ENCODE peak calls at places on chromosome 4, in seven cellular contexts. I, T, Y, V, D, W and R are unnamed samples.

GRCh38 chr4:148397006-148397673 is 45.1 kb downstream of the NR3C2 start:
- DNase-seq in I (peak), T (no peak), Y (no peak), V (no peak), D (no peak), W (no peak), R (no peak)

GRCh38 chr4:75555294-75556164 is at the start of gene ODAPH:
- DNase-seq in I (no peak), T (no peak), Y (peak), V (no peak), D (no peak), W (no peak), R (no peak)

GRCh38 chr4:38106301-38106700 is 146.1 kb downstream of the PTTG2 start:
- DNase-seq in I (no peak), T (no peak), Y (no peak), V (no peak), D (no peak), W (no peak), R (no peak)

GRCh38 chr4:1176398-1177273 is 4.3 kb upstream of the SPON2 start:
- DNase-seq in I (no peak), T (no peak), Y (no peak), V (no peak), D (no peak), W (no peak), R (no peak)

GRCh38 chr4:15233626-15234025 is 194.2 kb upstream of the C1QTNF7 start:
- DNase-seq in I (no peak), T (no peak), Y (no peak), V (no peak), D (no peak), W (no peak), R (no peak)

GRCh38 chr4:23039813-23040212 is 347.1 kb downstream of the GBA3 start:
- DNase-seq in I (no peak), T (no peak), Y (no peak), V (no peak), D (no peak), W (no peak), R (no peak)

GRCh38 chr4:61520688-61521160 is 320.6 kb downstream of the ADGRL3 start:
- DNase-seq in I (no peak), T (no peak), Y (no peak), V (no peak), D (no peak), W (peak), R (no peak)

GRCh38 chr4:41525129-41525528 is 12.8 kb upstream of the LIMCH1 start:
- DNase-seq in I (peak), T (no peak), Y (peak), V (no peak), D (no peak), W (no peak), R (no peak)

GRCh38 chr4:15130441-15130840 is 128.2 kb downstream of the CPEB2 start:
- DNase-seq in I (no peak), T (no peak), Y (no peak), V (no peak), D (no peak), W (no peak), R (no peak)

GRCh38 chr4:8323947-8324555 is 54.5 kb downstream of the HTRA3 start:
- DNase-seq in I (peak), T (no peak), Y (no peak), V (peak), D (peak), W (peak), R (no peak)

GRCh38 chr4:125085-125820 is 952 bp downstream of the ZNF718 start:
- DNase-seq in I (peak), T (peak), Y (no peak), V (no peak), D (no peak), W (peak), R (no peak)

GRCh38 chr4:3360741-3361140 is 67.9 kb downstream of the RGS12 start:
- DNase-seq in I (no peak), T (no peak), Y (no peak), V (peak), D (no peak), W (no peak), R (no peak)

GRCh38 chr4:73470728-73471127 is 10.8 kb upstream of the AFM start:
- DNase-seq in I (no peak), T (no peak), Y (no peak), V (no peak), D (no peak), W (no peak), R (no peak)

GRCh38 chr4:142563682-142564291 is 282.3 kb downstream of the INPP4B start:
- DNase-seq in I (no peak), T (no peak), Y (no peak), V (no peak), D (no peak), W (no peak), R (no peak)

GRCh38 chr4:182141046-182141445 is 102.2 kb upstream of the TENM3 start:
- DNase-seq in I (no peak), T (no peak), Y (no peak), V (no peak), D (no peak), W (no peak), R (no peak)

GRCh38 chr4:19580090-19580489 is 671.6 kb upstream of the SLIT2 start:
- DNase-seq in I (no peak), T (no peak), Y (no peak), V (no peak), D (no peak), W (no peak), R (no peak)

GRCh38 chr4:167290684-167291083 is 56.4 kb upstream of the SPOCK3 start:
- DNase-seq in I (no peak), T (no peak), Y (no peak), V (no peak), D (no peak), W (no peak), R (no peak)

GRCh38 chr4:28675582-28675981 is 1814.9 kb downstream of the STIM2 start:
- DNase-seq in I (no peak), T (no peak), Y (no peak), V (no peak), D (no peak), W (no peak), R (no peak)

GRCh38 chr4:7524841-7525240 is 90.1 kb upstream of the PSAPL1 start:
- DNase-seq in I (no peak), T (no peak), Y (no peak), V (no peak), D (no peak), W (no peak), R (no peak)

GRCh38 chr4:1237981-1238675 is 10.8 kb downstream of the CTBP1 start:
- DNase-seq in I (peak), T (peak), Y (no peak), V (peak), D (no peak), W (no peak), R (no peak)

GRCh38 chr4:10115657-10116624 is 658 bp downstream of the WDR1 start:
- DNase-seq in I (peak), T (no peak), Y (no peak), V (no peak), D (no peak), W (peak), R (no peak)

GRCh38 chr4:96312049-96312685 is 472.3 kb downstream of the PDHA2 start:
- DNase-seq in I (no peak), T (no peak), Y (no peak), V (no peak), D (no peak), W (no peak), R (no peak)

GRCh38 chr4:68858039-68858438 is 42.2 kb downstream of the UGT2B10 start:
- DNase-seq in I (no peak), T (no peak), Y (no peak), V (no peak), D (no peak), W (no peak), R (no peak)

GRCh38 chr4:94827481-94828110 is 69.8 kb downstream of the BMPR1B start:
- DNase-seq in I (no peak), T (no peak), Y (no peak), V (no peak), D (no peak), W (no peak), R (no peak)

GRCh38 chr4:1943928-1944327 is 64.8 kb downstream of the NELFA start:
- DNase-seq in I (no peak), T (no peak), Y (no peak), V (no peak), D (no peak), W (no peak), R (no peak)

GRCh38 chr4:5307928-5308327 is 256.6 kb downstream of the STK32B start:
- DNase-seq in I (no peak), T (no peak), Y (no peak), V (no peak), D (no peak), W (no peak), R (no peak)

GRCh38 chr4:75705198-75705712 is 19.1 kb upstream of the USO1 start:
- DNase-seq in I (no peak), T (no peak), Y (no peak), V (no peak), D (no peak), W (no peak), R (no peak)

GRCh38 chr4:13476915-13477314 is 7.2 kb downstream of the RAB28 start:
- DNase-seq in I (no peak), T (no peak), Y (no peak), V (no peak), D (no peak), W (no peak), R (no peak)

GRCh38 chr4:168321006-168321405 is 2.5 kb upstream of the DDX60 start:
- DNase-seq in I (no peak), T (no peak), Y (no peak), V (no peak), D (no peak), W (no peak), R (no peak)

GRCh38 chr4:168319486-168320019 is 1.0 kb upstream of the DDX60 start:
- DNase-seq in I (no peak), T (no peak), Y (no peak), V (no peak), D (no peak), W (no peak), R (no peak)

GRCh38 chr4:168318266-168318895 is at the start of gene DDX60:
- DNase-seq in I (peak), T (peak), Y (peak), V (peak), D (peak), W (peak), R (peak)
- TF ChIP-seq POLR2A in I (peak), T (peak), Y (peak), V (peak), D (no peak), W (no peak), R (no peak)

GRCh38 chr4:169756971-169757574 is 671 bp downstream of the HPF1 start:
- DNase-seq in I (no peak), T (no peak), Y (no peak), V (no peak), D (no peak), W (no peak), R (no peak)

DNA sequence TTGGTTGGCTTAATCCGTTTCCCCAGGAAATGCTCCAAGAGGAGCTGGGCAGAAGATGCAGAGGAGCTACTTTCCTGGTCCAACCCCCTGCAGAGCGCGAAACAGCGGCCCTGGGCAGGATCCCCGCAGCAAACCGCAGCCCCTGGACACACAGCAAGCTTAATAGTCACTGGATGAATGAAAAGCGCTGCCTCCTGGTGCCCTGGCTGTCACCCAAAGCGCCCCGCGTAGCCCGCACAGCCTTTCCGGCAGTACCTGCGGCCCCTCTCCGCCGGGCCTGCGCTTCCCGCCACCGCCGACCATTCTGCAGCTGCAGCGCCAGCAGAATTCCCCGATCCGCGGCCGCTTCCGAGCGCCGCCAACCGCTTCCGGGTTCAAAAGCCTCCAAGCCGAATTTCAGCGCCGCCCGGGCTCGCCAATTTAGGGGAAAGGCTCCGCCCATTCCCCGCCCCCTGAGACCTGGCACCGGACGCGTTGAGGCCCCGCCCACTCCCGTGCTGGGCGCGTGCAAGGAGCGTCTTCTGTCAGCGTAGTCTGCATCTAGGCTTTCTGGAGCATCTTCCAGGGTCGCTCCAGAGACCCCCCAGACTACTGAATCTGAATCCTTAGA is at the start of gene HPF1:
- DNase-seq in I (peak), T (peak), Y (peak), V (peak), D (peak), W (peak), R (peak)
- TF ChIP-seq POLR2A in I (peak), T (peak), Y (peak), V (no peak), D (no peak), W (no peak), R (peak)

GRCh38 chr4:84582302-84582987 is 482 bp upstream of the CDS1 start:
- DNase-seq in I (peak), T (peak), Y (no peak), V (peak), D (peak), W (peak), R (peak)
- TF ChIP-seq POLR2A in I (peak), T (no peak), Y (no peak), V (peak), D (no peak), W (no peak), R (no peak)

GRCh38 chr4:71711985-71712348 is 71.9 kb downstream of the GC start:
- DNase-seq in I (no peak), T (no peak), Y (no peak), V (no peak), D (no peak), W (no peak), R (no peak)
- TF ChIP-seq POLR2A in I (no peak), T (no peak), Y (no peak), V (no peak), D (no peak), W (no peak), R (no peak)

GRCh38 chr4:121698119-121698732 is 1.4 kb upstream of the ANXA5 start:
- DNase-seq in I (no peak), T (no peak), Y (no peak), V (no peak), D (peak), W (no peak), R (peak)

GRCh38 chr4:121693450-121693849 is 3.3 kb downstream of the ANXA5 start:
- DNase-seq in I (no peak), T (no peak), Y (no peak), V (no peak), D (no peak), W (no peak), R (no peak)

GRCh38 chr4:121696140-121696640 is 590 bp downstream of the ANXA5 start:
- DNase-seq in I (peak), T (peak), Y (no peak), V (peak), D (peak), W (peak), R (peak)

GRCh38 chr4:121697626-121698025 is 846 bp upstream of the ANXA5 start:
- DNase-seq in I (no peak), T (no peak), Y (no peak), V (no peak), D (no peak), W (no peak), R (no peak)

DNA sequence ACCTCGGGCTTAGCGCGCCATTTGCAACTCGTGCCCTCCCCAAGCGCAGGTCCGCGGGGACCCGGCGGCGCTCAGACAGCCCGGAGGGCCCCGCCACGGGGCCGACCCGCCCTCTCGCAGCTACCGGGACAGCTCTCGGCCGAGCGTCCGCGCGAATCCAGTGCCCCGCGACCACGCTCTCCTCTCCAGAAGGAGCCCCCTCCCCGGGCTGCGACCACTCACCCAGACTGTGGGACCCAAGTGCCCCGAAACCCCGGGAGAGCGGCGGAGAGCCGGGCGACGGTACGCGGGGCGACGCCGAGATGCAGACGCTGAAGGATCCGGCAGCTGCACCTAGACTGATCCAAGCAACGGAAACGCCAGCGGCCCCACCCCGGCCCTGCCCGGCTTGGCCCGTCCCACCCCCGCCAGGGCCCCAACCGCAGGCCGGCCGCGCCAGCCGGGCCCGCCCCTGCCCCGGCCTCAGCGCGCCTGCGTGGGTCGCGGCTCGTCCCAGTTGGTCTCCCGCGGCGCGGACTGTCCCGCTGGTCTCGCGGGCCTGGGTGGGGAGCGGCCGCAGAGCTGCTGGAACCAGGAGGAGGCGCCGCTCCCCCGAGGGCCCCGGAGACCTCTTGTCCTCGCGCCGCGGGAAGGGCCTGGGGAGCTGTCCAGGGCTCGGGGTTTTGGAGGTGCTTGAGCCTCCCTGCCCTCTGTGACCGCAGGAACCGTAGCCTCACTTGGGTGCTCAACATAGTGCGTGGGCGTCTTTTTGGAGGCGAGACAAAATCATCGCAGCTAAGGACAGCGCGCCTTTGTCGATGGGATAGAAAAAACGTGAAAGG is at the start of gene ANXA5:
- DNase-seq in I (peak), T (peak), Y (peak), V (peak), D (peak), W (peak), R (peak)
- TF ChIP-seq POLR2A in I (peak), T (peak), Y (peak), V (peak), D (no peak), W (peak), R (peak)

DNA sequence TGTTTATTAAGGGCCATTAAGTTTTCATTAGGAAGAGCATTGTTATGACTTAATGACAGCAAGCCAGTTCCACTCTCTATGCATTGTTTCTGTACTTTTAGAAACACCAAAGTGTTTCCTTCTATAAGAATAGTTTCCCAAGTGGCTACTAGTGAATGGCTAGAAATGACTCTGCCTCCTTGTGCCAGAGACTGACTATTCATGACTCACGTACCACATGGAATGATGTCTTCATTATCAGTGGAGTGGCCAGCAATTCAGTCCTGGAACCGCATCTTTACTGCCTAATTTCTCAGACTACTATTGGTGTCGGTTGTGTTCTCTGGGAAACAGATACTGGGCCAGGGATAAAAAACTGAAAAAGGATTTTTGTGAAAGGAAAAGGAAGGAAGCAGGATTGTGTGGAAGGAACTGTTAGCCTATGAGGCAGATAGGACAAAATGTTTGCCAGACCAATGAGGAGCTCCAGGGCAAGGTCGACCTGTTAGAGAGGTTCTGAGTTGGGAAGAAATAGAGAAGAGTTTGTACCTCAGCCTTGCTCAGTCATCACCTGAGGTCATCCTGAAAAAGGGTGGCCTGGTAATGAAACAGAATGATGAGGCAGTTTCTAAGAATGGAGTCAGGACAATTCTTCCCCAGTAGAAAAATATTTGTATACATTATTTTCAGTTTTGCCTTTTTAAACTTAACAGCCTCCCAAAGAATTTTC is 218.6 kb downstream of the SPCS3 start:
- DNase-seq in I (no peak), T (no peak), Y (peak), V (no peak), D (peak), W (no peak), R (no peak)
- TF ChIP-seq POLR2A in I (no peak), T (no peak), Y (no peak), V (no peak), D (no peak), W (no peak), R (no peak)

GRCh38 chr4:139176299-139177048 is 544 bp downstream of the ELF2 start:
- DNase-seq in I (peak), T (peak), Y (peak), V (peak), D (peak), W (peak), R (peak)
- TF ChIP-seq POLR2A in I (peak), T (peak), Y (peak), V (peak), D (no peak), W (peak), R (peak)

DNA sequence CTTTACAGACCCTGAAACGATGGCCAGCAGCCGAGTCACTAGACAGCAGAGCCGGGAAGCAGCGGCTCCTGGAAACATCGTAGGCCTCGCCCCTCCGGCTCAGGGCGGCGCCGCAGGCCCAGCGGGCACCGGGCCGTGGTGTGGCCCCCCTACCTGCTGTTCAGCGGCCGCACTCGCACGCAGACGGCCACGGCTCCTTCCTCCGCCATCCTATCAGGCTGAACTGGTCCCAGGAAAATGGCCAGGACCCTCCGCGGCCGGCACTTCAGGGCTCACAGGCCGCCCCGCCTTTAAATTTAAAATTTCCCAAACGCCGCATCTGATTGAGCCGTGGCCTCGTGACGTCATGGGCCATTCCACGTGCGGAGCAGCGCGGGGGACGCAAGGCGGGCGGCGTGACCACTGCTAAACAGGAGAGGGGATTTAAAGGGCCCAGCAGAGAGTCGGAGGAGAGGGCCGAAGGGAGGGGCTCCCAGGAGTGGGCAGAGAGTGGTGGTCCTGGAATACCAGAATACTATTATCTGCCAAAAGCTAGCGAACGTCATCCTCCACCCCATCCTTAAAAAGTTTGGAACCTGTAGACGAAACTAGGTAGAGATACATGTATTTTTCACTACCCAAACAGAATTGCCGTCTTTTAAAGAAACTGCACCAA is at the start of gene CENPE:
- DNase-seq in I (peak), T (peak), Y (peak), V (peak), D (peak), W (peak), R (peak)
- TF ChIP-seq POLR2A in I (no peak), T (no peak), Y (peak), V (no peak), D (no peak), W (no peak), R (no peak)